ENCODE peak calls at places on chromosomes 7 and 10, in five cellular contexts. Q, F, L, Z and P are unnamed samples.
A peak's percentile ranks its signal among the peaks of the same experiment; 100 is the strongest.

GRCh38 chr7:45976485-45976856 is 55.4 kb upstream of the IGFBP3 start:
- DNase-seq in F (no peak), L (no peak), Z (no peak), Q (no peak), P (no peak)

GRCh38 chr7:132509667-132510066 is 66.6 kb downstream of the PLXNA4 start:
- DNase-seq in F (no peak), L (no peak), Q (no peak), Z (no peak), P (no peak)

GRCh38 chr7:41107938-41108448 is 594.9 kb downstream of the INHBA start:
- DNase-seq in L (no peak), F (no peak), Q (no peak), Z (peak; percentile 4), P (peak; percentile 3)

GRCh38 chr7:105837765-105838241 is 38.6 kb downstream of the ATXN7L1 start:
- DNase-seq in L (no peak), F (no peak), Q (no peak), Z (no peak), P (no peak)

GRCh38 chr10:3787816-3788215 is 2.8 kb upstream of the KLF6 start:
- DNase-seq in F (no peak), L (no peak), Q (no peak), Z (no peak), P (no peak)

GRCh38 chr10:126634915-126635314 is 35.6 kb downstream of the C10orf90 start:
- DNase-seq in Q (no peak), L (no peak), Z (no peak), F (no peak), P (no peak)

GRCh38 chr10:88992945-88993537 is 2.4 kb downstream of the FAS start:
- DNase-seq in Z (no peak), Q (no peak), L (no peak), F (no peak), P (no peak)

GRCh38 chr7:27188666-27189559 is 3.9 kb upstream of the HOXA11 start:
- DNase-seq in Q (no peak), L (no peak), Z (no peak), F (peak; percentile 68), P (no peak)

GRCh38 chr10:43785252-43785651 is 136.6 kb upstream of the ZNF32 start:
- DNase-seq in Z (no peak), L (peak; percentile 27), Q (peak; percentile 4), F (no peak), P (peak; percentile 21)

GRCh38 chr10:98886686-98887085 is 349.0 kb downstream of the HPSE2 start:
- DNase-seq in Q (no peak), F (no peak), L (no peak), Z (no peak), P (no peak)

GRCh38 chr10:9342865-9343450 is 1288.5 kb downstream of the GATA3 start:
- DNase-seq in Z (no peak), Q (no peak), L (peak; percentile 28), F (no peak), P (peak; percentile 33)

GRCh38 chr10:988667-989545 is 672 bp downstream of the GTPBP4 start:
- DNase-seq in Q (no peak), L (peak; percentile 18), F (no peak), Z (no peak), P (no peak)

GRCh38 chr10:103198648-103199047 is 5.6 kb upstream of the NT5C2 start:
- DNase-seq in F (no peak), L (no peak), Q (no peak), Z (no peak), P (no peak)

GRCh38 chr7:27124096-27124978 is 6.2 kb downstream of the HOXA4 start:
- DNase-seq in L (no peak), Z (no peak), Q (peak; percentile 66), F (peak; percentile 45), P (no peak)

GRCh38 chr7:108972009-108972408 is 402.3 kb downstream of the DNAJB9 start:
- DNase-seq in F (no peak), Q (no peak), L (no peak), Z (no peak), P (no peak)

GRCh38 chr10:119090968-119091367 is 10.4 kb upstream of the EIF3A start:
- DNase-seq in F (no peak), Q (peak; percentile 56), L (peak; percentile 78), Z (no peak), P (no peak)

GRCh38 chr10:5564537-5565204 is 39.9 kb downstream of the CALML3 start:
- DNase-seq in L (no peak), F (no peak), Z (no peak), Q (no peak), P (no peak)

GRCh38 chr10:99329891-99330674 is 927 bp downstream of the CNNM1 start:
- DNase-seq in Z (no peak), Q (no peak), F (peak; percentile 71), L (no peak), P (no peak)

GRCh38 chr7:106153891-106154449 is 41.9 kb upstream of the SYPL1 start:
- DNase-seq in Q (peak; percentile 57), F (peak; percentile 89), Z (peak; percentile 45), L (peak; percentile 87), P (peak; percentile 54)

GRCh38 chr7:21923663-21924062 is 22.0 kb downstream of the CDCA7L start:
- DNase-seq in L (no peak), F (no peak), Q (no peak), Z (no peak), P (no peak)

GRCh38 chr10:96667401-96667800 is 52.9 kb downstream of the PIK3AP1 start:
- DNase-seq in F (no peak), L (no peak), Z (no peak), Q (no peak), P (no peak)

GRCh38 chr7:37893359-37893758 is 23.3 kb downstream of the SFRP4 start:
- DNase-seq in Q (no peak), F (no peak), L (no peak), Z (no peak), P (no peak)

GRCh38 chr10:80453392-80453714 is 757 bp upstream of the TSPAN14 start:
- DNase-seq in F (peak; percentile 63), Q (no peak), Z (no peak), L (no peak), P (no peak)
- TF ChIP-seq SP1 in F (no peak), Q (no peak), Z (no peak), L (no peak), P (no peak)

DNA sequence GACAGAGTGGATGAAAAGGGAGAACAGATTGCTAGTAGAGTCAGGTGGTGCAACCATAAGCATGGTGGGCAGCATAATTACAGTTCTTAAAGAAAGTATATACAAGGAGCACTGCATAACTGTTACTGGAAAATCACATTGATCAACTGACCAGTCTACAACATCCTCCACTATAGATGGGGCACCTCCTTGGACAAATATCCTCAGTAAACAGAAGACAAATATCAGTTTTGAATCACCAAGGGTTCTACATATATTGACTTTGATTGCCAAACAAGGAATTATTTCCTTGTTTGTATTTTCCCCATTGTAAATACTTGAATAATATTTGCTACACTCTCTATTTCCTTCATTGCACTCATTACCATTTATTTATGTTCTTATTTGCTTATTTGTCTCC is 17.6 kb upstream of the CRPPA start:
- DNase-seq in Q (no peak), Z (no peak), F (no peak), L (no peak), P (no peak)
- H3K9ac ChIP-seq in Q (no peak overlapping the region), Z (no peak overlapping the region), F (no peak overlapping the region), L (no peak overlapping the region), P (no peak overlapping the region)

GRCh38 chr10:30534465-30535144 is 94.9 kb downstream of the LYZL2 start:
- DNase-seq in L (peak; percentile 83), Q (peak; percentile 64), Z (no peak), F (peak; percentile 76), P (peak; percentile 67)

GRCh38 chr10:30529373-30529998 is 95.5 kb downstream of the MAP3K8 start:
- DNase-seq in L (no peak), F (no peak), Q (no peak), Z (peak; percentile 77), P (no peak)

GRCh38 chr10:30535677-30536076 is 93.9 kb downstream of the LYZL2 start:
- DNase-seq in L (no peak), Z (no peak), F (no peak), Q (no peak), P (no peak)

GRCh38 chr10:30528427-30528782 is 94.4 kb downstream of the MAP3K8 start:
- DNase-seq in F (no peak), Q (no peak), Z (no peak), L (no peak), P (no peak)

GRCh38 chr10:30531751-30532530 is 97.6 kb downstream of the LYZL2 start:
- DNase-seq in F (no peak), Q (no peak), L (no peak), Z (no peak), P (no peak)
- TF ChIP-seq SP1 in F (no peak), Q (no peak), L (no peak), Z (no peak), P (no peak)

DNA sequence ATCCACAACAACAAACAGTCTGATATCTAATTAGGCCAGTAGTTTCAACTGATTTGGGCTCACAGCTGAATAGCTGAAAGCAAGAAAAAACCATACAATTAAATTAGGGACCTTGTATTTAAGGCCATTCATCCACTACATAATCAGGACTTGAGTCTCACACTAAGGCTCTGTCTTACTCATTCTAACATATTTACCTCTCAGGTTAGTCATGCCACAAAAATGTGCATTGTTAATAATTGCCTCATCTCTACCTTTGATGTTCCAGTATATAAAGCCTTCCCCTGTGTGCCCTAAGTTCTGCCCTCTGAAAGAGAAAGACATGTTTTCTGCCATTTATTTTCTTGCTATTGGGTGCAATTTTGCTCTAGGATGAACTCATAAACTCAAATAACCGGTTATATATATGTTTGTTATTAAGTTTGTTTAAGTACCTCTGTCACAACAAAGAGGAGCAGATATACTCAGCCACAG is 5.3 kb upstream of the C1GALT1 start:
- DNase-seq in L (no peak), Q (peak; percentile 94), Z (no peak), F (no peak), P (peak; percentile 99)
- H3K9ac ChIP-seq in L (no peak overlapping the region), Q (peak overlapping the region; percentile 67), Z (no peak overlapping the region), F (no peak overlapping the region), P (peak overlapping the region; percentile 68)

GRCh38 chr10:121796342-121796741 is 131.5 kb downstream of the ATE1 start:
- DNase-seq in Z (no peak), L (no peak), Q (no peak), F (no peak), P (no peak)
- TF ChIP-seq SP1 in Z (no peak), L (no peak), Q (no peak), F (no peak), P (no peak)

GRCh38 chr10:53598914-53599313 is 826.3 kb upstream of the MBL2 start:
- DNase-seq in Z (no peak), Q (no peak), F (no peak), L (no peak), P (no peak)
- H3K9ac ChIP-seq in Z (no peak overlapping the region), Q (no peak overlapping the region), F (no peak overlapping the region), L (no peak overlapping the region), P (no peak overlapping the region)

DNA sequence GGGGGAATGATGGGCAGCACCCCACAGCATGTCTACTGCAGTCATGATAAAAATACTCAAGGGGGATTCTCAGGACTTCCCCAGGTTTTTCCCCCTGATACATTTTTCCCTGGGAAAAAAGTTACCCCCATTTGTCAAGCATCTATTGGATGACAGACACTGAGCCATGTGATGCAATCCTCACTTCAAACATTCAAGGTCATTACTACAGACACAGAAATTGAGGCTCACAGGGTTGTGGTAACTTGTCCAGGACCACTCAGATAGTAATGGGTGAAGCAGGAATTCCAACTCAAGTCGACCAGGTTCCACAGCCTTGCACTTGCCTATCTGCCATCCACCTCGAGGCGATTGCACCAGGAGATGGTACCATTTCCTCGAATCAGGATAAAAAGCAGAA is 31.7 kb downstream of the PPP1R3C start:
- DNase-seq in F (no peak), Q (no peak), L (no peak), Z (no peak), P (no peak)
- TF ChIP-seq SP1 in F (no peak), Q (no peak), L (no peak), Z (no peak), P (no peak)